ENCODE peak calls at places on chromosomes 1 and 21, in six cellular contexts. L is bronchial epithelial cell, K is suprapubic skin, U is fibroblast of the aortic adventitia, O is heart right ventricle, J is breast epithelium. S is an unnamed sample.

GRCh38 chr21:45134677-45135076 is 60.3 kb downstream of the ADARB1 start:
- DNase-seq in L (no peak), K (no peak), U (no peak), O (no peak), J (no peak), S (no peak)

GRCh38 chr1:40808444-40808843 is 24.9 kb downstream of the KCNQ4 start:
- DNase-seq in L (no peak), K (no peak), U (no peak), O (no peak), J (no peak), S (no peak)

GRCh38 chr21:44913425-44914175 is 7.1 kb downstream of the ITGB2 start:
- DNase-seq in L (no peak), K (no peak), U (no peak), O (no peak), J (no peak), S (no peak)

GRCh38 chr1:241115784-241116183 is 241.2 kb downstream of the RGS7 start:
- DNase-seq in L (no peak), K (no peak), U (no peak), O (no peak), J (no peak), S (no peak)

GRCh38 chr1:20496241-20496661 is 10.2 kb upstream of the CAMK2N1 start:
- DNase-seq in L (peak; percentile 100), K (no peak), U (peak; percentile 41), O (no peak), J (no peak), S (peak; percentile 33)

GRCh38 chr1:20063861-20064292 is 6.1 kb upstream of the PLA2G5 start:
- DNase-seq in L (peak; percentile 85), K (no peak), U (peak; percentile 80), O (no peak), J (no peak), S (peak; percentile 59)

GRCh38 chr1:21267191-21268077 is 22.8 kb downstream of the ECE1 start:
- DNase-seq in L (no peak), K (no peak), U (no peak), O (no peak), J (no peak), S (no peak)

GRCh38 chr1:210816136-210816535 is 317.8 kb downstream of the KCNH1 start:
- DNase-seq in L (no peak), K (no peak), U (no peak), O (peak; percentile 3), J (no peak), S (no peak)

GRCh38 chr1:217135569-217135915 is 412.3 kb upstream of the ESRRG start:
- DNase-seq in L (no peak), K (no peak), U (peak; percentile 2), O (no peak), J (no peak), S (no peak)

GRCh38 chr1:182317489-182318180 is 74.0 kb downstream of the GLUL start:
- DNase-seq in L (no peak), K (no peak), U (no peak), O (no peak), J (no peak), S (no peak)

GRCh38 chr1:15201849-15202551 is 45.0 kb upstream of the FHAD1 start:
- DNase-seq in L (peak; percentile 67), K (no peak), U (no peak), O (no peak), J (no peak), S (no peak)

GRCh38 chr1:14390816-14391215 is 207.7 kb upstream of the KAZN start:
- DNase-seq in L (no peak), K (no peak), U (peak; percentile 24), O (no peak), J (no peak), S (peak; percentile 1)

GRCh38 chr1:182331412-182331811 is 60.2 kb downstream of the GLUL start:
- DNase-seq in L (no peak), K (no peak), U (no peak), O (no peak), J (no peak), S (no peak)

GRCh38 chr1:26799479-26800133 is 11.9 kb downstream of the PIGV start:
- DNase-seq in L (peak; percentile 88), K (no peak), U (peak; percentile 83), O (peak; percentile 74), J (peak; percentile 71), S (peak; percentile 89)

GRCh38 chr1:24735619-24736375 is 9.4 kb upstream of the CLIC4 start:
- DNase-seq in L (no peak), K (no peak), U (peak; percentile 64), O (peak; percentile 84), J (no peak), S (peak; percentile 70)

GRCh38 chr1:29311352-29312030 is 75.2 kb downstream of the PTPRU start:
- DNase-seq in L (no peak), K (no peak), U (no peak), O (no peak), J (no peak), S (no peak)

GRCh38 chr1:110135268-110136065 is 14.8 kb upstream of the SLC6A17 start:
- DNase-seq in L (no peak), K (no peak), U (no peak), O (no peak), J (no peak), S (no peak)

GRCh38 chr1:7783178-7783711 is 846 bp upstream of the PER3 start:
- DNase-seq in L (no peak), K (peak; percentile 90), U (peak; percentile 57), O (peak; percentile 84), J (peak; percentile 76), S (peak; percentile 52)

DNA sequence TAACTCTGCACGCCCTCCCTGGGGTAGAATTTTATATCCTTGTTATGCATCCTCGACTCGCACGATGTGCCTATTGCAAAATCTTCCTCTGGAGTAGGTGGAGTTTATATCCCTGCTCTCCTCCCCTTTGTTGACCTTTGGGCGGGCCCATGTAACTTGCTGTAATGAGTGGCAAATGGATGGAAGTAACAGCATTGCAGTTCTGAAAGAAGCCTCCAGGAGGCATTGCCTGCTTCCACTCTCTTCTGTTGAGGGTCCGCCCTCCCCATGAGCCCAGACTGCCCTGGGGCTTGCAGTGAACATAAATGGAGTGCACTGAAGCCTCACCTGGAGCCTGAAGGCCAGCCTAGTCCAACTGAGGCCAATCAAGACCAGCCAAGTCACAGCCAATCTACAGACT is 62.2 kb upstream of the GRIK3 start:
- DNase-seq in L (no peak), K (no peak), U (no peak), O (no peak), J (no peak), S (no peak)
- TF ChIP-seq CTCF in L (no peak), K (no peak), U (no peak), O (no peak), J (no peak), S (no peak)

GRCh38 chr1:203326830-203327683 is 21.7 kb downstream of the BTG2 start:
- DNase-seq in L (peak; percentile 78), K (peak; percentile 97), U (peak; percentile 83), O (peak; percentile 95), J (peak; percentile 96), S (peak; percentile 86)

GRCh38 chr1:203325004-203325417 is 19.7 kb downstream of the BTG2 start:
- DNase-seq in L (no peak), K (no peak), U (peak; percentile 40), O (no peak), J (no peak), S (no peak)

GRCh38 chr1:203328714-203329122 is 22.2 kb downstream of the FMOD start:
- DNase-seq in L (peak; percentile 51), K (no peak), U (no peak), O (no peak), J (no peak), S (no peak)

GRCh38 chr1:203325418-203326091 is 20.2 kb downstream of the BTG2 start:
- DNase-seq in L (no peak), K (no peak), U (no peak), O (peak; percentile 69), J (peak; percentile 65), S (no peak)

DNA sequence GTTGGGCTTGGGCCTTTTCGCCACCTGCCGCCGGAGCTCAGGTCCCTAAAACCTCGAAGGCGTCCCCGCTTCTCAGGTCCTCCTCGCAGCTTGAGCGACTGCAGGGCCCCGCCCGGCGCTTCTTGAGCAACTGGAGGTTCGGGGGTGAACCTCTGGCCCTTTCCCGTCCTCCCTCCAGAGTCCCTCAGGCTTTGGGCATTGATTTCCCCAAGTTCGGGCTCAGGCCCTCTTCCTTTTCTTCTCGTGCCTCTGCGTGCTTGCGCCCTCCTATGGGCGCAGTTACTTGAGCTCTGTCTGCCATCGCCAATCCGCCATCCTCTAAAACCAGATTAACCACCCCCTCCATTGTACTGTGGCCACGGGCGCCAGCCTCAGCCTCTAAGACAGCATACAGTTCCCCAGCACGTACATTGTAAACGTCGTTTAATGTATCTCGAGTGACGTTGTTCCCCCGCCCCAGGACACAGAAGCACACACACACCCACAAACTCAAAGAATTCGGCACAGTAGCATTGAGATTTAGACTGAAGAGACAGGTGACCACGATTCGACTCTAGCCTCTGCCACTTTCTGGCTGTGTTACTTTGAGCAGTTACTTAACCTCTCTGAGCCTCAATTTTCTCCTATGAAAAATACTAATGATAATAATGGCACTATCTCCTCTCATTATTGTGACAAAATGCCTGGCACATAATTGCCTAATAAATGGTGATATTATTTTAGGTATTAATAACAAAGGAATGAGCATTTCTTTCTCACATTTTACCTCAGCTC is 22.6 kb downstream of the BTG2 start:
- DNase-seq in L (peak; percentile 73), K (no peak), U (peak; percentile 66), O (peak; percentile 60), J (peak; percentile 59), S (peak; percentile 53)
- H3K4me3 ChIP-seq in L (peak overlapping the region; percentile 43), K (peak overlapping the region; percentile 56), U (peak overlapping the region; percentile 55), O (peak overlapping the region; percentile 5), J (peak overlapping the region; percentile 36), S (peak overlapping the region; percentile 52)

GRCh38 chr1:101136739-101137138 is 100.1 kb upstream of the S1PR1 start:
- DNase-seq in L (no peak), K (no peak), U (peak; percentile 47), O (peak; percentile 25), J (no peak), S (peak; percentile 59)
- TF ChIP-seq CTCF in L (peak; percentile 25), K (no peak), U (peak; percentile 33), O (no peak), J (no peak), S (peak; percentile 32)

GRCh38 chr1:46749921-46750404 is 31.0 kb upstream of the EFCAB14 start:
- DNase-seq in L (peak; percentile 74), K (no peak), U (peak; percentile 26), O (no peak), J (no peak), S (peak; percentile 11)
- H3K4me3 ChIP-seq in L (no peak overlapping the region), K (peak overlapping the region; percentile 1), U (no peak overlapping the region), O (no peak overlapping the region), J (no peak overlapping the region), S (no peak overlapping the region)

GRCh38 chr1:220353229-220354012 is 81.2 kb upstream of the RAB3GAP2 start:
- DNase-seq in L (no peak), K (no peak), U (no peak), O (no peak), J (no peak), S (no peak)
- TF ChIP-seq CTCF in L (no peak), K (no peak), U (peak; percentile 7), O (no peak), J (no peak), S (no peak)

DNA sequence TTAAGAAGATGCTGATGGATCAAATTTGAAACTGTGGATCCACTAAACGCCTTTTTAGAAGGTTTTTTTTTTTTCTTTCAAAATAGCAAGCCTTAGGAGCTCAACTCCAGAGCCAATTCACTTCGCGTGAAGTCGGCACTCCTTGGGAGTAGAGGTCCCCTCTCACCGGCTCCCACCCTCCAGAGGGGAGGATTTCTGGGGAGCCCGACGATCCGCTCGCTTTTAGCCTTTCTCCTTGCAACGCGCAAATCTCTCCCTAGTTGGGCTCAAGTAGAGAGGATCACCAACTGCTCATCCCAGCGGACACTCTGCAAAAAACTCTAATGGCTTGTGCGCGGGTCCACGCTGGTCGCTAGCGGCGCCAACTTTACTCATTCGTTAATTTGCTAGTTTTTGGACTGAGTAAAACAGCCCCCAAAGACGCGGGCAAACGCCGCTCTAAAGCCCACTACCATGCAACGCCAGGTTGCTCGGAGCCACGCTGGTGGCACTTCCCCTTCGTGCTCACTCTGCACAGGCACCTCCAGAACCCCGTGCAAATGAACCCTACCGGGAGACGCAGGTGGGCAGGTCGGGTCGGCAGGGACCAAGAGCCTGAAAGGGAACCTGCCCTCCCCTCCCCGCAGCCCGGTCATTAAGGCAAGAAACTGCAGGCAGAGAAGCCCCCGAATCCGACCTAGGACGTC is 1.1 kb downstream of the PLD5 start:
- DNase-seq in L (no peak), K (no peak), U (no peak), O (no peak), J (no peak), S (no peak)
- H3K4me3 ChIP-seq in L (no peak overlapping the region), K (peak overlapping the region; percentile 51), U (no peak overlapping the region), O (no peak overlapping the region), J (peak overlapping the region; percentile 32), S (no peak overlapping the region)